ENCODE peak calls at places on chromosomes 3 and 15, in six cellular contexts. H is pancreas, A is left ventricle myocardium inferior, M is type B pancreatic cell, T is ovary, U is neural progenitor cell. F is an unnamed sample.

GRCh38 chr3:10459954-10460754 is 45.2 kb downstream of the ATP2B2 start:
- DNase-seq in M (peak), A (peak), H (peak), T (peak), U (peak), F (peak)

GRCh38 chr3:141401095-141401494 is 32.8 kb downstream of the ZBTB38 start:
- DNase-seq in T (no peak), A (no peak), H (no peak), U (no peak), M (no peak), F (no peak)

GRCh38 chr15:56149071-56149470 is 94.6 kb downstream of the RFX7 start:
- DNase-seq in A (no peak), T (no peak), M (no peak), H (no peak), U (no peak), F (no peak)

GRCh38 chr15:77546050-77546501 is 86.6 kb downstream of the LINGO1 start:
- DNase-seq in H (no peak), A (no peak), T (no peak), U (no peak), M (no peak), F (no peak)

GRCh38 chr3:136657526-136657925 is 94.7 kb downstream of the STAG1 start:
- DNase-seq in U (no peak), A (no peak), M (no peak), H (no peak), T (no peak), F (no peak)

GRCh38 chr15:47504624-47505256 is 212.6 kb upstream of the SEMA6D start:
- DNase-seq in H (no peak), A (no peak), T (no peak), M (no peak), U (no peak), F (no peak)

GRCh38 chr15:101121511-101122090 is 130.2 kb downstream of the CHSY1 start:
- DNase-seq in U (peak), H (no peak), A (peak), T (peak), M (no peak), F (peak)

GRCh38 chr15:83065431-83065830 is 1.6 kb downstream of the BTBD1 start:
- DNase-seq in T (no peak), M (no peak), H (no peak), U (no peak), A (no peak), F (no peak)

GRCh38 chr3:195270350-195271115 is 426 bp downstream of the XXYLT1 start:
- DNase-seq in U (peak), A (no peak), T (peak), M (no peak), H (peak), F (peak)

GRCh38 chr3:94234177-94234788 is 171.4 kb downstream of the NSUN3 start:
- DNase-seq in A (no peak), H (no peak), U (peak), T (no peak), M (no peak), F (peak)
- TF ChIP-seq CTCF in A (peak), H (peak), U (peak), T (no peak), M (peak), F (peak)

GRCh38 chr15:29208352-29208751 is 61.3 kb downstream of the NSMCE3 start:
- DNase-seq in U (no peak), T (no peak), H (no peak), A (no peak), M (no peak), F (no peak)
- TF ChIP-seq CTCF in U (no peak), T (no peak), H (no peak), A (no peak), M (no peak), F (no peak)

GRCh38 chr3:49244589-49245205 is 32.3 kb downstream of the C3orf62 start:
- DNase-seq in H (no peak), M (no peak), U (no peak), T (no peak), A (no peak), F (no peak)
- TF ChIP-seq CTCF in H (no peak), M (no peak), U (no peak), T (no peak), A (no peak), F (no peak)

GRCh38 chr3:168159473-168159872 is 63.7 kb upstream of the GOLIM4 start:
- DNase-seq in U (no peak), T (no peak), A (no peak), M (no peak), H (no peak), F (no peak)

GRCh38 chr3:168157903-168158302 is 62.2 kb upstream of the GOLIM4 start:
- DNase-seq in T (no peak), U (no peak), H (no peak), A (no peak), M (no peak), F (no peak)

GRCh38 chr3:168162172-168162571 is 66.4 kb upstream of the GOLIM4 start:
- DNase-seq in T (no peak), H (no peak), A (no peak), M (no peak), U (no peak), F (no peak)

GRCh38 chr3:168165390-168166269 is 69.9 kb upstream of the GOLIM4 start:
- DNase-seq in U (peak), T (peak), H (no peak), A (no peak), M (no peak), F (peak)

GRCh38 chr3:168161696-168162095 is 66.0 kb upstream of the GOLIM4 start:
- DNase-seq in T (no peak), A (no peak), U (no peak), M (no peak), H (no peak), F (no peak)
- TF ChIP-seq CTCF in T (no peak), A (no peak), U (no peak), M (no peak), H (no peak), F (no peak)

GRCh38 chr15:57345584-57345983 is 30.7 kb upstream of the CGNL1 start:
- DNase-seq in H (no peak), M (no peak), U (peak), T (no peak), A (no peak), F (no peak)
- TF ChIP-seq CTCF in H (no peak), M (no peak), U (peak), T (no peak), A (peak), F (no peak)

GRCh38 chr3:44712455-44713075 is at the start of gene ZNF502:
- DNase-seq in T (peak), U (peak), A (peak), M (no peak), H (peak), F (peak)
- TF ChIP-seq CTCF in T (peak), U (peak), A (peak), M (no peak), H (peak), F (peak)

DNA sequence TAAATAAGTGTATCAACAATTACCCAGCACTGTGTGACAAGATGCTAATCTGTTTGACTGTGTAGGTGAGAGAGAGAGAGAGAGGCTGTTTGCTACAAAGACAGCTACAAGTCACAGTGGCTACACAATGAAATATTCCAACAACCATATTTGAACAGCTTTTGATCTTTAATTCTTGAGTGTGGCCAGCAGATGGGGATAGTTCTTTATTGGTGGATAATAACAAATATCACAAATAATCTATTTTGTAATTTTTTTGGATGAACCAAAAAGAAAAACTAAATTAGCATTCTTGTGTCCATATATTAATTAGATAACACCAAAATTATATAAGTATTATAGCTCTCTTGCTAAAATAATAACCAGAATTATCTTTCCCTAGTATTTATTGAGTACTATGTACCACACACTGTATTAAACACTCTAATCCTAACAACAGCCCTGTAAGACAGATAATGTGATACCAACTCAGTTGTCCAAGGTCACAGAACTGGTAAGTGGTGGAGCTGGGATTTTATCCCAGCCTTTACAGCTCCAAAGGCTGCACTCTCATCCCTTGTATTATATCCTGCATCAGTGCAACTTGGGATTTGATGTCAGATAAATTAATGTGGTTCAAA is 61.9 kb upstream of the C3orf80 start:
- DNase-seq in H (no peak), M (no peak), A (no peak), T (no peak), U (no peak), F (no peak)
- TF ChIP-seq CTCF in H (no peak), M (peak), A (peak), T (no peak), U (peak), F (peak)

GRCh38 chr3:73192036-73192738 is 130.7 kb downstream of the EBLN2 start:
- DNase-seq in H (no peak), A (no peak), M (no peak), T (no peak), U (peak), F (peak)
- TF ChIP-seq CTCF in H (no peak), A (peak), M (peak), T (no peak), U (peak), F (no peak)

GRCh38 chr15:72590427-72590826 is 64.1 kb upstream of the GOLGA6B start:
- DNase-seq in A (no peak), U (no peak), T (no peak), M (no peak), H (no peak), F (no peak)

GRCh38 chr15:72588096-72588495 is 66.4 kb upstream of the GOLGA6B start:
- DNase-seq in A (no peak), U (no peak), M (no peak), T (no peak), H (no peak), F (no peak)

GRCh38 chr15:72585025-72585424 is 69.5 kb upstream of the GOLGA6B start:
- DNase-seq in A (no peak), H (no peak), T (no peak), M (no peak), U (no peak), F (no peak)

GRCh38 chr15:72584006-72584405 is 70.5 kb upstream of the GOLGA6B start:
- DNase-seq in A (no peak), H (no peak), T (no peak), U (peak), M (no peak), F (no peak)

GRCh38 chr15:72585659-72586058 is 68.8 kb upstream of the GOLGA6B start:
- DNase-seq in M (no peak), U (no peak), A (no peak), T (no peak), H (no peak), F (no peak)
- TF ChIP-seq CTCF in M (no peak), U (no peak), A (peak), T (no peak), H (no peak), F (no peak)

DNA sequence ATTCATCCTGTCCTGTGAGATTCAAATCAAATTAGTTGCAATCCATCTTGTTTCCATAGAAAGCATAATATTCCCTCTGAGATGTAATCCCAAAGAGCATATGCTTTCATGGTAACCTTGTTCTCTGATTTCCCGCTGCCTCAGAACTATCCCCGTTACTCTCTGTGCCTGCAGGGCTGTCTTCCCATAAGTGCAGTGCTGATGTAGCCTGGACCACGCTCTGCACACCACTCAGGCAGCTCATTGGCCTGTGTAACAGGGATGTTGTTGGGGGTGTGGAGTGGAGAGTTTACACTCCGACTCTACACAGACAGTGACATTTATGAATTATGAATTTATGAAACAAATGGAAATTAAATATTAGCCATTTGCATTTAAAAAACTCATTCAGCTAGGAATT is 33.6 kb upstream of the CNTN3 start:
- DNase-seq in U (no peak), T (no peak), H (no peak), M (no peak), A (no peak), F (no peak)
- TF ChIP-seq CTCF in U (no peak), T (no peak), H (no peak), M (no peak), A (no peak), F (no peak)